ENCODE peak calls at places on chromosomes 16 and 17, in ten cellular contexts. Q is colonic mucosa, H is stromal cell of bone marrow, U is RCC 7860, L is GM13976, J is choroid plexus epithelial cell, G is retina, R is NCI-H146, O is kidney tubule cell, M is IMR-90. T is an unnamed sample.

GRCh38 chr16:57906385-57907316 is 64.3 kb downstream of the CNGB1 start:
- DNase-seq in U (no peak), J (no peak), H (no peak), Q (no peak), M (no peak), G (peak; percentile 40), O (no peak), R (no peak), L (no peak), T (no peak)

GRCh38 chr16:75244844-75245758 is 6.3 kb downstream of the BCAR1 start:
- DNase-seq in O (peak; percentile 99), J (peak; percentile 98), U (peak; percentile 98), L (no peak), Q (peak; percentile 65), G (no peak), R (no peak), H (peak; percentile 87), M (peak; percentile 98), T (no peak)

GRCh38 chr16:24670623-24671454 is 58.6 kb upstream of the TNRC6A start:
- DNase-seq in R (peak; percentile 65), O (peak; percentile 92), J (peak; percentile 89), M (peak; percentile 92), H (peak; percentile 86), Q (peak; percentile 26), G (peak; percentile 93), U (peak; percentile 88), L (peak; percentile 65), T (peak; percentile 72)

GRCh38 chr16:85752511-85753420 is 1.9 kb upstream of the C16orf74 start:
- DNase-seq in U (no peak), R (no peak), O (peak; percentile 22), Q (no peak), G (peak; percentile 68), J (peak; percentile 63), L (no peak), M (peak; percentile 62), H (no peak), T (no peak)

GRCh38 chr16:30351586-30352419 is 3.3 kb downstream of the CD2BP2 start:
- DNase-seq in J (peak; percentile 84), O (peak; percentile 73), U (peak; percentile 45), G (no peak), R (no peak), M (peak; percentile 90), L (no peak), Q (peak; percentile 46), H (peak; percentile 87), T (no peak)

GRCh38 chr17:82225368-82226029 is 3.3 kb upstream of the SLC16A3 start:
- DNase-seq in Q (no peak), R (no peak), J (no peak), G (no peak), H (no peak), O (no peak), U (no peak), M (no peak), L (no peak), T (no peak)

GRCh38 chr17:63543822-63544420 is 6.4 kb upstream of the DCAF7 start:
- DNase-seq in R (no peak), J (no peak), H (no peak), U (no peak), G (no peak), L (peak; percentile 13), Q (no peak), M (no peak), O (no peak), T (no peak)

GRCh38 chr17:41439375-41439774 is 1.4 kb downstream of the KRT38 start:
- DNase-seq in H (no peak), Q (no peak), U (no peak), L (no peak), O (no peak), J (peak; percentile 74), M (peak; percentile 44), R (no peak), G (no peak), T (no peak)

GRCh38 chr16:89102777-89103073 is 9.1 kb downstream of the ACSF3 start:
- DNase-seq in G (no peak), J (no peak), O (no peak), Q (peak; percentile 50), R (no peak), L (no peak), H (no peak), U (no peak), M (no peak), T (no peak)

GRCh38 chr17:40173091-40173777 is 4.0 kb upstream of the RAPGEFL1 start:
- DNase-seq in Q (no peak), G (no peak), J (no peak), U (no peak), L (no peak), H (no peak), R (no peak), M (no peak), O (no peak), T (no peak)